ENCODE peak calls at places on chromosomes 16 and 17, in five cellular contexts. M is stimulated activated CD4-positive, alpha-beta T cell treated with anti-CD3 and anti-CD28 coated beads, Interleukin-4, amount 100 ng/mL, for 1 hour; A is hypothalamus; L is activated T-cell treated with anti-CD3 and anti-CD28 coated beads for 24 hours; R is OCI-M1. U is an unnamed sample.

GRCh38 chr17:14011740-14012405 is 57.4 kb upstream of the COX10 start:
- DNase-seq in M (no peak), A (no peak), L (no peak), R (no peak), U (no peak)

GRCh38 chr17:61129876-61130275 is 269.8 kb upstream of the TBX2 start:
- DNase-seq in M (no peak), A (no peak), L (no peak), R (no peak), U (no peak)

GRCh38 chr17:65389426-65389825 is 172.0 kb downstream of the AXIN2 start:
- DNase-seq in M (no peak), A (no peak), L (no peak), R (no peak), U (no peak)

GRCh38 chr17:45672301-45672700 is 111.8 kb upstream of the CRHR1 start:
- DNase-seq in M (no peak), A (no peak), L (no peak), R (no peak), U (no peak)

GRCh38 chr16:154223-155030 is 2.0 kb downstream of the HBZ start:
- DNase-seq in M (peak; percentile 17), A (no peak), L (no peak), R (no peak), U (no peak)

GRCh38 chr17:44956076-44956475 is 8.5 kb upstream of the KIF18B start:
- DNase-seq in M (no peak), A (no peak), L (no peak), R (no peak), U (no peak)

GRCh38 chr16:71357681-71358080 is 842 bp upstream of the CALB2 start:
- DNase-seq in M (no peak), A (no peak), L (no peak), R (no peak), U (no peak)

GRCh38 chr17:16488572-16488997 is 3.4 kb downstream of the LRRC75A start:
- DNase-seq in M (no peak), A (no peak), L (no peak), R (peak; percentile 71), U (no peak)

GRCh38 chr16:4123617-4124300 is 7.5 kb upstream of the ADCY9 start:
- DNase-seq in M (no peak), A (no peak), L (no peak), R (no peak), U (no peak)

GRCh38 chr16:27239026-27239425 is 29.5 kb downstream of the NSMCE1 start:
- DNase-seq in M (no peak), A (no peak), L (no peak), R (no peak), U (no peak)

U was measured in vagina.